ENCODE peak calls at places on chromosomes 12 and 14, in nine cellular contexts. E, R, A, F, M, D, U, Q and N are unnamed samples.

GRCh38 chr14:65281991-65282908 is 130.3 kb upstream of the FUT8 start:
- DNase-seq in E (no peak), R (peak; percentile 67), A (no peak), F (no peak), M (no peak), D (no peak), U (peak; percentile 68), Q (no peak), N (peak; percentile 35)

GRCh38 chr14:36066636-36067035 is 109.9 kb downstream of the PTCSC3 start:
- DNase-seq in E (no peak), R (no peak), A (no peak), F (no peak), M (no peak), D (no peak), U (no peak), Q (no peak), N (no peak)

GRCh38 chr14:96309128-96309906 is 53.3 kb downstream of the BDKRB1 start:
- DNase-seq in E (no peak), R (no peak), A (no peak), F (no peak), M (peak; percentile 13), D (no peak), U (no peak), Q (no peak), N (no peak)

GRCh38 chr14:36070056-36071043 is 106.2 kb downstream of the PTCSC3 start:
- DNase-seq in E (peak; percentile 21), R (peak; percentile 42), A (peak; percentile 62), F (no peak), M (peak; percentile 57), D (no peak), U (peak; percentile 50), Q (peak; percentile 79), N (no peak)

GRCh38 chr12:75666126-75666979 is 154.9 kb upstream of the KRR1 start:
- DNase-seq in E (no peak), R (no peak), A (no peak), F (no peak), M (no peak), D (no peak), U (peak; percentile 39), Q (no peak), N (no peak)

GRCh38 chr14:24145700-24146621 is at the start of gene PSME2:
- DNase-seq in E (no peak), R (no peak), A (no peak), F (no peak), M (peak; percentile 51), D (no peak), U (peak; percentile 11), Q (peak; percentile 29), N (no peak)

GRCh38 chr14:59688224-59689170 is 111.9 kb upstream of the CCDC175 start:
- DNase-seq in E (peak; percentile 18), R (peak; percentile 6), A (peak; percentile 48), F (no peak), M (peak; percentile 15), D (no peak), U (peak; percentile 68), Q (peak; percentile 21), N (peak; percentile 12)

GRCh38 chr12:40405419-40405818 is 180.6 kb downstream of the LRRK2 start:
- DNase-seq in E (no peak), R (no peak), A (no peak), F (no peak), M (no peak), D (no peak), U (no peak), Q (no peak), N (no peak)

GRCh38 chr14:99387880-99388279 is 92.8 kb downstream of the SETD3 start:
- DNase-seq in E (no peak), R (no peak), A (no peak), F (no peak), M (no peak), D (no peak), U (no peak), Q (no peak), N (no peak)

GRCh38 chr14:95098984-95099599 is 58.2 kb downstream of the DICER1 start:
- DNase-seq in E (peak; percentile 7), R (peak; percentile 38), A (peak; percentile 42), F (no peak), M (peak; percentile 39), D (no peak), U (peak; percentile 76), Q (peak; percentile 63), N (no peak)

GRCh38 chr14:106874365-106874764 is 1348.0 kb downstream of the TMEM121 start:
- DNase-seq in E (no peak), R (no peak), A (peak; percentile 4), F (no peak), M (no peak), D (no peak), U (no peak), Q (no peak), N (no peak)

GRCh38 chr12:2083008-2083407 is 30.2 kb downstream of the CACNA1C start:
- DNase-seq in E (no peak), R (no peak), A (no peak), F (no peak), M (no peak), D (no peak), U (peak; percentile 37), Q (no peak), N (no peak)

GRCh38 chr12:64181504-64182291 is 40.4 kb downstream of the KICS2 start:
- DNase-seq in E (no peak), R (peak; percentile 98), A (no peak), F (no peak), M (peak; percentile 69), D (no peak), U (peak; percentile 97), Q (peak; percentile 42), N (no peak)

GRCh38 chr12:29073631-29074239 is 75.3 kb upstream of the FAR2 start:
- DNase-seq in E (no peak), R (peak; percentile 57), A (no peak), F (no peak), M (no peak), D (no peak), U (peak; percentile 74), Q (peak; percentile 32), N (no peak)